ENCODE peak calls at places on chromosome 3, in four cellular contexts. T is ovary, D is sigmoid colon, F is body of pancreas. A is an unnamed sample. For H3K36me3, the result is how much of the 10 kb centered on the place peaks cover.

GRCh38 chr3:187935623-187936156 is 190.4 kb upstream of the BCL6 start:
- DNase-seq in D (no peak), F (peak), T (no peak), A (peak)

GRCh38 chr3:183619624-183620274 is 15.7 kb upstream of the KLHL24 start:
- DNase-seq in D (no peak), F (no peak), T (no peak), A (no peak)

GRCh38 chr3:11604139-11604895 is 39.4 kb downstream of the VGLL4 start:
- DNase-seq in D (no peak), F (no peak), T (peak), A (no peak)

GRCh38 chr3:60403866-60404265 is 847.4 kb downstream of the FHIT start:
- DNase-seq in F (no peak), T (no peak), D (no peak), A (no peak)

GRCh38 chr3:38029400-38030125 is at the start of gene PLCD1:
- DNase-seq in T (peak), F (peak), D (peak), A (peak)

GRCh38 chr3:141093397-141093796 is 42.2 kb downstream of the SPSB4 start:
- DNase-seq in T (no peak), F (peak), D (no peak), A (no peak)

GRCh38 chr3:184598220-184598927 is 36.8 kb downstream of the EPHB3 start:
- DNase-seq in T (no peak), F (no peak), D (peak), A (no peak)

GRCh38 chr3:74353039-74353438 is 261.4 kb downstream of the CNTN3 start:
- DNase-seq in D (no peak), T (no peak), F (no peak), A (no peak)

GRCh38 chr3:95654567-95655362 is 1159.6 kb upstream of the EPHA6 start:
- DNase-seq in T (no peak), F (no peak), D (no peak), A (no peak)

GRCh38 chr3:105691633-105692032 is 177.2 kb downstream of the CBLB start:
- DNase-seq in F (no peak), T (no peak), D (no peak), A (no peak)

GRCh38 chr3:180827171-180827570 is 85.3 kb upstream of the FXR1 start:
- DNase-seq in F (no peak), D (no peak), T (no peak), A (no peak)

GRCh38 chr3:188744166-188744565 is 427.6 kb upstream of the TPRG1 start:
- DNase-seq in T (no peak), D (no peak), F (no peak), A (no peak)

GRCh38 chr3:27840807-27841594 is 118.9 kb upstream of the EOMES start:
- DNase-seq in D (no peak), T (no peak), F (no peak), A (no peak)

GRCh38 chr3:12221663-12222062 is 63.0 kb upstream of the TIMP4 start:
- DNase-seq in D (no peak), F (no peak), T (no peak), A (no peak)

GRCh38 chr3:63324621-63325020 is 46.5 kb downstream of the SYNPR start:
- DNase-seq in T (no peak), F (no peak), D (no peak), A (no peak)

GRCh38 chr3:158260392-158260791 is 150.5 kb downstream of the RSRC1 start:
- DNase-seq in D (no peak), F (no peak), T (no peak), A (no peak)

GRCh38 chr3:128482857-128483656 is 9.9 kb downstream of the GATA2 start:
- DNase-seq in T (no peak), F (no peak), D (no peak), A (peak)

GRCh38 chr3:111904376-111905241 is 45.5 kb downstream of the PHLDB2 start:
- DNase-seq in T (no peak), F (no peak), D (no peak), A (no peak)

GRCh38 chr3:182183716-182184430 is 472.1 kb downstream of the SOX2 start:
- DNase-seq in F (no peak), T (no peak), D (no peak), A (no peak)

GRCh38 chr3:186930639-186931486 is 537 bp downstream of the ST6GAL1 start:
- DNase-seq in F (peak), T (peak), D (no peak), A (peak)

GRCh38 chr3:55669133-55669532 is 182.0 kb upstream of the WNT5A start:
- DNase-seq in D (no peak), T (no peak), F (no peak), A (no peak)

GRCh38 chr3:38564631-38565338 is 68.6 kb downstream of the EXOG start:
- DNase-seq in F (no peak), D (peak), T (no peak), A (peak)

GRCh38 chr3:97189835-97190234 is 375.4 kb downstream of the EPHA6 start:
- DNase-seq in D (no peak), T (no peak), F (no peak), A (no peak)

GRCh38 chr3:87191641-87192040 is 35.5 kb upstream of the CHMP2B start:
- DNase-seq in D (no peak), T (no peak), F (no peak), A (no peak)

DNA sequence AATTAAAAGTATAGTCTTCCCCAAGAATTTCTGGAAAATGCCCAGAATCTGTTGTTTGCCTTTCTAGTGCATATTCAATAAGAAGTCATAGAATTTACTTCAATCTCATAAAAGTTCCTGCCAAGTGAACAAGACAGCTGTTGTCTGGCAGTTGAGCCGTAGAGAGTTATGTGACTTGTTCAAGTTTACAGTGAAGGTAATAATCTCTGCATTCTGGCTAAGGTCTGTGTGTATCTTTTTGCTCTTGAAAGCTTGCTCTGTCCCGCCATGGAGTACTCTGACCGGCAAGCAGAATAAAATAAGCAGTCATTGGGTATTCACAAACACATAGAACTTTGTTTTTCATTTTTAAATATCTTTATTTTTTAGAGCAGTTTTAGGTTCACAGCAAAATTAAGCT is 77.8 kb downstream of the GHSR start:
- DNase-seq in F (no peak), T (no peak), D (no peak), A (no peak)
- H3K36me3 ChIP-seq in F (under half), T (under half), D (under half), A (under half)

GRCh38 chr3:122021811-122022401 is at the start of gene ILDR1:
- DNase-seq in D (no peak), F (peak), T (no peak), A (peak)
- TF ChIP-seq POLR2A in D (no peak), F (peak), T (no peak), A (no peak)

GRCh38 chr3:52525666-52526065 is 8.0 kb downstream of the NT5DC2 start:
- DNase-seq in D (peak), T (no peak), F (no peak), A (peak)
- H3K36me3 ChIP-seq in D (under half), T (under half), F (under half), A (under half)

GRCh38 chr3:78967061-78967460 is 800.7 kb downstream of the ROBO1 start:
- DNase-seq in D (no peak), T (no peak), F (no peak), A (no peak)

GRCh38 chr3:78969483-78969882 is 798.3 kb downstream of the ROBO1 start:
- DNase-seq in F (no peak), D (no peak), T (no peak), A (no peak)

DNA sequence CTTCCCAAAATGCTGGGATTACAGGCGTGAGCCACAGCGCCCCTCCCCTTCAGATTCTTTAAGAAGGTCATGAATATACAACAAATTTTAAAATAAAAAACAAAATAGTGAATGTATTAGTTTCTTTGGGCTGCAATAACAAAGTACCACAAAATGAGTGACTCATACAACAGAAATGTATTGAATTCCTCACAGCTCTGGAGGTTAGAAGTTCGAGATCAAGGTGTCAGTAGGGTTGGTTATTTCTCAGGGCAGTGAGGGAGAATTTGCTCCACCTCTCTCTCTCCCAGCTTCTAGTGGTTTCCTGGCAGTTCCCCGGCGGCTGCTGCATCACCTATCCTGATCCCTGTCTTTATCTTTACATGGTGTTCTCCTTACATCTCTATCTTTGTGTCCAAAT is 804.0 kb downstream of the ROBO1 start:
- DNase-seq in F (no peak), T (no peak), D (no peak), A (no peak)
- TF ChIP-seq POLR2A in F (no peak), T (no peak), D (no peak), A (no peak)

GRCh38 chr3:14146381-14147062 is 21.7 kb downstream of the TMEM43 start:
- DNase-seq in F (no peak), T (no peak), D (no peak), A (peak)
- H3K36me3 ChIP-seq in F (under half), T (under half), D (under half), A (under half)

GRCh38 chr3:196609815-196610515 is 29.5 kb upstream of the NRROS start:
- DNase-seq in T (no peak), F (no peak), D (no peak), A (no peak)

GRCh38 chr3:196604548-196604947 is 34.9 kb upstream of the NRROS start:
- DNase-seq in F (no peak), T (no peak), D (no peak), A (peak)

GRCh38 chr3:196608693-196609092 is 30.8 kb upstream of the NRROS start:
- DNase-seq in F (no peak), D (no peak), T (no peak), A (no peak)

GRCh38 chr3:196611761-196612483 is 27.6 kb upstream of the NRROS start:
- DNase-seq in T (no peak), F (no peak), D (no peak), A (no peak)

GRCh38 chr3:196609343-196609775 is 30.1 kb upstream of the NRROS start:
- DNase-seq in T (peak), D (peak), F (peak), A (peak)
- TF ChIP-seq POLR2A in T (no peak), D (no peak), F (no peak), A (no peak)

GRCh38 chr3:162441716-162442115 is 945.1 kb downstream of the OTOL1 start:
- DNase-seq in T (no peak), D (no peak), F (no peak), A (no peak)

GRCh38 chr3:162435750-162436149 is 939.1 kb downstream of the OTOL1 start:
- DNase-seq in D (no peak), F (no peak), T (no peak), A (no peak)

GRCh38 chr3:162437480-162437879 is 940.9 kb downstream of the OTOL1 start:
- DNase-seq in D (no peak), T (no peak), F (no peak), A (no peak)

DNA sequence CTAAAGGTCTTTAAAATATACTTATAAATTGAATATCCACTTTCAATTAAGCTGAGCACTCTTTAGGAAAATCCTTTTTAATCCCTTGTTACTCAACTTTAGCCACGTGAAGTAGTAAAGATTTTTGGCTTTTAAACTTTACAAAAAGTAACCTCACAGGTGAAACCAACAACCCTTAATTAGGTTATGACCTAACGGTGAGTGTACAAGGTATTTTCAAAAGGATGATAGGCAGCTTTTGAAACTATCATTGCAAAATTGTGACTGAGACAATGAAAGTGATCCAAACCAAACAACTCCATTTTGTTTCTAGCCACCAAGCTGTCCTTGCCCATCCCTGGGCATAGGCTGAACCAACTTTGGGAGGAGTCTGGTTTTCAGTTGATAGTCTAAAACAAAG is 940.2 kb downstream of the OTOL1 start:
- DNase-seq in D (no peak), T (no peak), F (no peak), A (no peak)
- H3K36me3 ChIP-seq in D (under half), T (under half), F (under half), A (under half)

GRCh38 chr3:132980102-132980501 is 58.1 kb upstream of the TMEM108 start:
- DNase-seq in F (no peak), D (no peak), T (no peak), A (no peak)

GRCh38 chr3:132979606-132980005 is 58.6 kb upstream of the TMEM108 start:
- DNase-seq in F (no peak), T (no peak), D (no peak), A (no peak)

GRCh38 chr3:132984181-132984580 is 54.0 kb upstream of the TMEM108 start:
- DNase-seq in D (no peak), T (no peak), F (no peak), A (no peak)

GRCh38 chr3:132981746-132982145 is 56.4 kb upstream of the TMEM108 start:
- DNase-seq in D (no peak), T (no peak), F (no peak), A (no peak)

GRCh38 chr3:132983143-132983770 is 54.9 kb upstream of the TMEM108 start:
- DNase-seq in F (no peak), D (no peak), T (no peak), A (no peak)
- TF ChIP-seq POLR2A in F (no peak), D (no peak), T (no peak), A (no peak)

GRCh38 chr3:14452676-14453367 is 50.4 kb downstream of the SLC6A6 start:
- DNase-seq in F (peak), T (peak), D (peak), A (peak)

GRCh38 chr3:14453841-14454630 is 51.6 kb downstream of the SLC6A6 start:
- DNase-seq in D (no peak), F (no peak), T (no peak), A (peak)

GRCh38 chr3:14454644-14455310 is 52.4 kb downstream of the SLC6A6 start:
- DNase-seq in F (no peak), D (no peak), T (no peak), A (no peak)

GRCh38 chr3:14451844-14452533 is 49.6 kb downstream of the SLC6A6 start:
- DNase-seq in F (peak), T (peak), D (peak), A (no peak)

GRCh38 chr3:14453368-14453710 is 50.9 kb downstream of the SLC6A6 start:
- DNase-seq in T (no peak), D (no peak), F (no peak), A (no peak)
- H3K36me3 ChIP-seq in T (under half), D (under half), F (under half), A (half or more)

GRCh38 chr3:57256844-57257243 is 29.3 kb downstream of the APPL1 start:
- DNase-seq in F (no peak), T (no peak), D (no peak), A (no peak)

GRCh38 chr3:57261929-57262328 is 30.6 kb downstream of the ASB14 start:
- DNase-seq in D (no peak), T (no peak), F (no peak), A (no peak)

GRCh38 chr3:57257678-57258077 is 30.1 kb downstream of the APPL1 start:
- DNase-seq in D (no peak), T (no peak), F (no peak), A (no peak)

GRCh38 chr3:57261119-57261518 is 31.4 kb downstream of the ASB14 start:
- DNase-seq in T (no peak), F (no peak), D (no peak), A (no peak)
- TF ChIP-seq POLR2A in T (no peak), F (no peak), D (no peak), A (no peak)